ENCODE peak calls at places on chromosomes 1 and 21, in five cellular contexts. X, E, S, Z and K are unnamed samples. For H3K27me3, the result is how much of the 10 kb centered on the place peaks cover.

GRCh38 chr1:178690496-178690895 is 34.5 kb upstream of the RALGPS2 start:
- DNase-seq in X (no peak), E (no peak), S (no peak), Z (no peak), K (no peak)

GRCh38 chr1:44489481-44489880 is 84.4 kb downstream of the RNF220 start:
- DNase-seq in X (no peak), E (no peak), S (no peak), Z (no peak), K (no peak)

GRCh38 chr1:194503209-194503608 is 1316.8 kb upstream of the B3GALT2 start:
- DNase-seq in X (no peak), E (no peak), S (no peak), Z (no peak), K (no peak)

GRCh38 chr1:229318056-229318455 is 24.8 kb downstream of the CCSAP start:
- DNase-seq in X (no peak), E (no peak), S (no peak), Z (no peak), K (no peak)

GRCh38 chr21:37862536-37862935 is 53.7 kb downstream of the KCNJ6 start:
- DNase-seq in X (no peak), E (peak), S (no peak), Z (no peak), K (no peak)

GRCh38 chr21:17386498-17386897 is 126.3 kb upstream of the CXADR start:
- DNase-seq in X (no peak), E (no peak), S (no peak), Z (no peak), K (no peak)

GRCh38 chr1:235127203-235127602 is 1.4 kb downstream of the TOMM20 start:
- DNase-seq in X (no peak), E (no peak), S (no peak), Z (no peak), K (no peak)

GRCh38 chr1:226711976-226712778 is 26.9 kb downstream of the ITPKB start:
- DNase-seq in X (no peak), E (no peak), S (no peak), Z (no peak), K (no peak)

GRCh38 chr1:158951956-158952355 is 20.6 kb downstream of the PYHIN1 start:
- DNase-seq in X (no peak), E (no peak), S (no peak), Z (no peak), K (no peak)

GRCh38 chr1:43503534-43503933 is 27.1 kb upstream of the PTPRF start:
- DNase-seq in X (no peak), E (no peak), S (no peak), Z (no peak), K (no peak)

GRCh38 chr1:147413110-147413605 is 128.1 kb upstream of the BCL9 start:
- DNase-seq in X (no peak), E (no peak), S (no peak), Z (no peak), K (no peak)

GRCh38 chr1:116878804-116879477 is 30.8 kb upstream of the PTGFRN start:
- DNase-seq in X (no peak), E (no peak), S (no peak), Z (no peak), K (peak)
- TF ChIP-seq CTCF in X (no peak), E (no peak), S (no peak), Z (no peak), K (no peak)

GRCh38 chr1:156660752-156661112 is 16.5 kb downstream of the NES start:
- DNase-seq in X (no peak), E (no peak), S (no peak), Z (no peak), K (no peak)

GRCh38 chr1:156658496-156658895 is 16.6 kb downstream of the BCAN start:
- DNase-seq in X (no peak), E (no peak), S (no peak), Z (no peak), K (no peak)

GRCh38 chr1:156658945-156659574 is 17.1 kb downstream of the BCAN start:
- DNase-seq in X (no peak), E (no peak), S (no peak), Z (no peak), K (no peak)

GRCh38 chr1:156659672-156659993 is 17.6 kb downstream of the NES start:
- DNase-seq in X (no peak), E (no peak), S (no peak), Z (no peak), K (no peak)

DNA sequence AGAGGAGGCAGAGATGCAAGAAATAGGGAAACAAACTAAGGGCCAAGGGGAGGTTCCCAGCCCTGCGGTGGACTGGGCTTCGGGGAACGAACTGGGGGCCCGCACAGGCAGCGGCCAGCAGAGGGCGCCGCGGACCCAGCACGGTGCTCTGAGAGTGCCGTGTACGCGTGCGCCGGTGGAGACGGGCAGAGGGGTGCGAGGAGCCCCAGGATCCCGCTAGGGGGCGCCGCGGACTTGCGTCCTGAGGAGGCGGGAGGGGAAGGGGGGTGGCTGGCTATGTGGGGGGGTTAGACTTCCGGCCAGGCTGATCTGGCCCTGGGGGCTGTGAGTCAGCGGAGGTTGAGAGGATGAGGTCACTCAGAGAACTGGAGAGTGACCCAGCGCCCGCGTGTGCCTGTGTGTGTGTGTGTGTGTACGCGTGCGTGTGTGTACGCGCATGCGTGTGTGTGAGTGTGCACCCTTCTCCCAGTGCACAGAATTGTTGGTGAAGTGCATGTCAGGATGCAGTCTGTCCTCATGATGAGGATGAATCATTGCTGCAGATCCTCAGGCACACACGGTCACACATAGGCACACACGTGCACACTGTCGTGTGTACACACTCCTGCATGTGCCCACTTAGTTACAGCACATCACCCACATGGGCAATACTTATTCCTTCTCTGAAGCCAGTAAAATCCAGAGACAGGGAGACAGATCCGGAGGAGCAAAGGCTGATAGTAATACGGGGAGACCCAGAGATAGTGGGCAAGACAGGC is 17.0 kb downstream of the NES start:
- DNase-seq in X (peak), E (peak), S (peak), Z (peak), K (peak)
- H3K4me3 ChIP-seq in X (no peak), E (no peak), S (no peak), Z (peak), K (peak)

GRCh38 chr1:5297878-5298239 is 643.5 kb downstream of the AJAP1 start:
- DNase-seq in X (no peak), E (no peak), S (no peak), Z (peak), K (no peak)
- H3K27me3 ChIP-seq in X (under half), E (under half), S (under half), Z (under half), K (under half)

GRCh38 chr1:16925635-16926490 is 4.1 kb downstream of the CROCC start:
- DNase-seq in X (no peak), E (no peak), S (no peak), Z (no peak), K (peak)
- TF ChIP-seq CTCF in X (no peak), E (no peak), S (no peak), Z (no peak), K (no peak)

GRCh38 chr1:56816909-56817308 is 2.3 kb downstream of the FYB2 start:
- DNase-seq in X (no peak), E (no peak), S (peak), Z (no peak), K (no peak)
- H3K4me3 ChIP-seq in X (no peak), E (no peak), S (no peak), Z (no peak), K (peak)

GRCh38 chr1:150062113-150062512 is 5.5 kb upstream of the VPS45 start:
- DNase-seq in X (no peak), E (no peak), S (no peak), Z (no peak), K (no peak)
- H3K27me3 ChIP-seq in X (under half), E (under half), S (under half), Z (under half), K (under half)

GRCh38 chr1:26694185-26694572 is 1.6 kb upstream of the ARID1A start:
- DNase-seq in X (no peak), E (peak), S (no peak), Z (no peak), K (no peak)

GRCh38 chr1:26692793-26693490 is 2.9 kb upstream of the ARID1A start:
- DNase-seq in X (peak), E (peak), S (peak), Z (peak), K (peak)

GRCh38 chr1:26693557-26694184 is 2.1 kb upstream of the ARID1A start:
- DNase-seq in X (no peak), E (no peak), S (no peak), Z (no peak), K (no peak)

GRCh38 chr1:26690576-26691031 is 5.2 kb upstream of the ARID1A start:
- DNase-seq in X (no peak), E (no peak), S (no peak), Z (no peak), K (no peak)

GRCh38 chr1:26692211-26692792 is 3.5 kb upstream of the ARID1A start:
- DNase-seq in X (peak), E (peak), S (peak), Z (peak), K (peak)
- TF ChIP-seq CTCF in X (peak), E (peak), S (no peak), Z (peak), K (no peak)

DNA sequence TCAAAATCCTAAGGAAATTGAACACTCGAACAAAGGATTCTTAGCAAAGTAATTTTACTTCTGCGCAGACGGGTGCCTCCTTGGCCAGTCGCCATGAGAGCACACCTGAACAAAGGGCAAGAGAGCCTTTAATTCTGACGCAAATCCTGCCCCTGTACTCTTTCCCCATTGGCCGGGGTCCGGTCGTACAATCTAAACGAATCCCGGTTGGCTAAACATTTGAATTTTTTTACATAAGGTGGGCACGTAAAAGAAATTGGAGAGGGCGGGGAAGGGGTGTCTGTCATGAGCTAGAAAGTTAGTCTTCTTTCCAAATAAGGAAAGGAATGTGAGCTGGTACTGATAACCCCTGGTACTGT is 8.2 kb upstream of the IL22RA1 start:
- DNase-seq in X (no peak), E (peak), S (peak), Z (no peak), K (no peak)
- H3K4me3 ChIP-seq in X (no peak), E (no peak), S (no peak), Z (no peak), K (no peak)

GRCh38 chr1:41709873-41710272 is 208.8 kb downstream of the HIVEP3 start:
- DNase-seq in X (no peak), E (no peak), S (no peak), Z (no peak), K (no peak)
- H3K27me3 ChIP-seq in X (under half), E (under half), S (under half), Z (under half), K (under half)

GRCh38 chr1:20154306-20154831 is 15.2 kb downstream of the PLA2G2F start:
- DNase-seq in X (no peak), E (no peak), S (peak), Z (no peak), K (no peak)
- TF ChIP-seq CTCF in X (no peak), E (no peak), S (no peak), Z (no peak), K (no peak)